ENCODE peak calls at places on chromosomes 16 and 17, in four cellular contexts. One of them, this sample, is unnamed.

GRCh38 chr16:27671410-27671809 is 121.5 kb downstream of the KATNIP start:
- DNase-seq in substantia nigra: no peak
- DNase-seq in T-helper 1 cell: no peak
- DNase-seq in activated CD8-positive, alpha-beta memory T cell treated with anti-CD3 and anti-CD28 coated beads, Interleukin-2, amount 10 ng/mL, durations not matched to agents 7 days and 5 days: no peak
- DNase-seq in this sample: no peak

GRCh38 chr16:57194512-57194911 is 8.4 kb downstream of the RSPRY1 start:
- DNase-seq in T-helper 1 cell: no peak
- DNase-seq in substantia nigra: no peak
- DNase-seq in activated CD8-positive, alpha-beta memory T cell treated with anti-CD3 and anti-CD28 coated beads, Interleukin-2, amount 10 ng/mL, durations not matched to agents 7 days and 5 days: no peak
- DNase-seq in this sample: no peak

GRCh38 chr16:75238132-75238852 is 13.1 kb downstream of the BCAR1 start:
- DNase-seq in substantia nigra: peak
- DNase-seq in T-helper 1 cell: no peak
- DNase-seq in activated CD8-positive, alpha-beta memory T cell treated with anti-CD3 and anti-CD28 coated beads, Interleukin-2, amount 10 ng/mL, durations not matched to agents 7 days and 5 days: no peak
- DNase-seq in this sample: no peak

GRCh38 chr17:82849076-82849945 is 9.5 kb upstream of the ZNF750 start:
- DNase-seq in T-helper 1 cell: no peak
- DNase-seq in substantia nigra: no peak
- DNase-seq in activated CD8-positive, alpha-beta memory T cell treated with anti-CD3 and anti-CD28 coated beads, Interleukin-2, amount 10 ng/mL, durations not matched to agents 7 days and 5 days: no peak
- DNase-seq in this sample: no peak

GRCh38 chr17:19641687-19642372 is 6.7 kb upstream of the ALDH3A2 start:
- DNase-seq in substantia nigra: no peak
- DNase-seq in activated CD8-positive, alpha-beta memory T cell treated with anti-CD3 and anti-CD28 coated beads, Interleukin-2, amount 10 ng/mL, durations not matched to agents 7 days and 5 days: no peak
- DNase-seq in T-helper 1 cell: no peak
- DNase-seq in this sample: no peak

GRCh38 chr17:2050246-2050866 is 4.5 kb upstream of the HIC1 start:
- DNase-seq in substantia nigra: peak
- DNase-seq in T-helper 1 cell: peak
- DNase-seq in activated CD8-positive, alpha-beta memory T cell treated with anti-CD3 and anti-CD28 coated beads, Interleukin-2, amount 10 ng/mL, durations not matched to agents 7 days and 5 days: peak
- DNase-seq in this sample: peak

GRCh38 chr17:79077587-79077986 is 3.0 kb downstream of the ENGASE start:
- DNase-seq in T-helper 1 cell: no peak
- DNase-seq in substantia nigra: no peak
- DNase-seq in activated CD8-positive, alpha-beta memory T cell treated with anti-CD3 and anti-CD28 coated beads, Interleukin-2, amount 10 ng/mL, durations not matched to agents 7 days and 5 days: no peak
- DNase-seq in this sample: no peak

GRCh38 chr17:74367206-74367605 is at the start of gene GPR142:
- DNase-seq in substantia nigra: no peak
- DNase-seq in activated CD8-positive, alpha-beta memory T cell treated with anti-CD3 and anti-CD28 coated beads, Interleukin-2, amount 10 ng/mL, durations not matched to agents 7 days and 5 days: no peak
- DNase-seq in T-helper 1 cell: no peak
- DNase-seq in this sample: no peak

GRCh38 chr17:56676807-56677206 is 83.3 kb downstream of the NOG start:
- DNase-seq in T-helper 1 cell: no peak
- DNase-seq in substantia nigra: no peak
- DNase-seq in activated CD8-positive, alpha-beta memory T cell treated with anti-CD3 and anti-CD28 coated beads, Interleukin-2, amount 10 ng/mL, durations not matched to agents 7 days and 5 days: no peak
- DNase-seq in this sample: no peak

GRCh38 chr17:40303009-40303657 is 5.8 kb upstream of the RARA start:
- DNase-seq in T-helper 1 cell: no peak
- DNase-seq in activated CD8-positive, alpha-beta memory T cell treated with anti-CD3 and anti-CD28 coated beads, Interleukin-2, amount 10 ng/mL, durations not matched to agents 7 days and 5 days: no peak
- DNase-seq in substantia nigra: peak
- DNase-seq in this sample: no peak

GRCh38 chr17:2214887-2215615 is 88.5 kb downstream of the SMG6 start:
- DNase-seq in activated CD8-positive, alpha-beta memory T cell treated with anti-CD3 and anti-CD28 coated beads, Interleukin-2, amount 10 ng/mL, durations not matched to agents 7 days and 5 days: no peak
- DNase-seq in substantia nigra: no peak
- DNase-seq in T-helper 1 cell: no peak
- DNase-seq in this sample: no peak

GRCh38 chr16:86219655-86220445 is 290.5 kb upstream of the FOXF1 start:
- DNase-seq in T-helper 1 cell: no peak
- DNase-seq in substantia nigra: no peak
- DNase-seq in activated CD8-positive, alpha-beta memory T cell treated with anti-CD3 and anti-CD28 coated beads, Interleukin-2, amount 10 ng/mL, durations not matched to agents 7 days and 5 days: no peak
- DNase-seq in this sample: no peak

GRCh38 chr17:63911657-63912100 is 621 bp upstream of the CSHL1 start:
- DNase-seq in substantia nigra: no peak
- DNase-seq in activated CD8-positive, alpha-beta memory T cell treated with anti-CD3 and anti-CD28 coated beads, Interleukin-2, amount 10 ng/mL, durations not matched to agents 7 days and 5 days: peak
- DNase-seq in T-helper 1 cell: peak
- DNase-seq in this sample: peak

GRCh38 chr17:78818932-78819331 is 21.7 kb downstream of the USP36 start:
- DNase-seq in T-helper 1 cell: peak
- DNase-seq in substantia nigra: no peak
- DNase-seq in activated CD8-positive, alpha-beta memory T cell treated with anti-CD3 and anti-CD28 coated beads, Interleukin-2, amount 10 ng/mL, durations not matched to agents 7 days and 5 days: peak
- DNase-seq in this sample: peak

GRCh38 chr17:4509923-4510614 is 11.4 kb downstream of the SPNS2 start:
- DNase-seq in activated CD8-positive, alpha-beta memory T cell treated with anti-CD3 and anti-CD28 coated beads, Interleukin-2, amount 10 ng/mL, durations not matched to agents 7 days and 5 days: no peak
- DNase-seq in T-helper 1 cell: no peak
- DNase-seq in substantia nigra: no peak
- DNase-seq in this sample: no peak

GRCh38 chr16:49924078-49924477 is 68.2 kb upstream of the ZNF423 start:
- DNase-seq in substantia nigra: no peak
- DNase-seq in activated CD8-positive, alpha-beta memory T cell treated with anti-CD3 and anti-CD28 coated beads, Interleukin-2, amount 10 ng/mL, durations not matched to agents 7 days and 5 days: no peak
- DNase-seq in T-helper 1 cell: no peak
- DNase-seq in this sample: no peak

GRCh38 chr16:87231295-87231694 is 85.9 kb downstream of the C16orf95 start:
- DNase-seq in T-helper 1 cell: no peak
- DNase-seq in substantia nigra: no peak
- DNase-seq in activated CD8-positive, alpha-beta memory T cell treated with anti-CD3 and anti-CD28 coated beads, Interleukin-2, amount 10 ng/mL, durations not matched to agents 7 days and 5 days: no peak
- DNase-seq in this sample: no peak

GRCh38 chr17:2034806-2035548 is 5.0 kb downstream of the DPH1 start:
- DNase-seq in activated CD8-positive, alpha-beta memory T cell treated with anti-CD3 and anti-CD28 coated beads, Interleukin-2, amount 10 ng/mL, durations not matched to agents 7 days and 5 days: no peak
- DNase-seq in T-helper 1 cell: no peak
- DNase-seq in substantia nigra: no peak
- DNase-seq in this sample: no peak

GRCh38 chr16:79811541-79811940 is 211.0 kb upstream of the MAF start:
- DNase-seq in activated CD8-positive, alpha-beta memory T cell treated with anti-CD3 and anti-CD28 coated beads, Interleukin-2, amount 10 ng/mL, durations not matched to agents 7 days and 5 days: no peak
- DNase-seq in substantia nigra: no peak
- DNase-seq in T-helper 1 cell: no peak
- DNase-seq in this sample: no peak

GRCh38 chr16:57619133-57619605 is 9.3 kb upstream of the ADGRG1 start:
- DNase-seq in T-helper 1 cell: no peak
- DNase-seq in substantia nigra: no peak
- DNase-seq in activated CD8-positive, alpha-beta memory T cell treated with anti-CD3 and anti-CD28 coated beads, Interleukin-2, amount 10 ng/mL, durations not matched to agents 7 days and 5 days: no peak
- DNase-seq in this sample: no peak

GRCh38 chr17:82978765-82979349 is 100.6 kb upstream of the METRNL start:
- DNase-seq in T-helper 1 cell: no peak
- DNase-seq in activated CD8-positive, alpha-beta memory T cell treated with anti-CD3 and anti-CD28 coated beads, Interleukin-2, amount 10 ng/mL, durations not matched to agents 7 days and 5 days: no peak
- DNase-seq in substantia nigra: no peak
- DNase-seq in this sample: no peak

This sample was measured in activated CD4-positive, alpha-beta T cell treated with anti-CD3 and anti-CD28 coated beads for 1 hour.